ENCODE peak calls at places on chromosomes 3 and 15, in nine cellular contexts. One of them, this sample, is unnamed.

GRCh38 chr3:134066539-134067310 is 37.0 kb upstream of the SLCO2A1 start:
- DNase-seq in GM12878: no peak
- DNase-seq in breast epithelium: peak
- DNase-seq in sigmoid colon: no peak
- DNase-seq in HCT116: no peak
- DNase-seq in H1: peak
- DNase-seq in endothelial cell of umbilical vein: peak
- DNase-seq in prostate gland: no peak
- DNase-seq in upper lobe of left lung: peak
- DNase-seq in this sample: peak

GRCh38 chr3:134294302-134294925 is 43.8 kb upstream of the RYK start:
- DNase-seq in GM12878: peak
- DNase-seq in breast epithelium: no peak
- DNase-seq in sigmoid colon: no peak
- DNase-seq in HCT116: no peak
- DNase-seq in H1: peak
- DNase-seq in endothelial cell of umbilical vein: no peak
- DNase-seq in prostate gland: no peak
- DNase-seq in upper lobe of left lung: no peak
- DNase-seq in this sample: no peak

GRCh38 chr15:98651581-98652220 is 3.4 kb downstream of the IGF1R start:
- DNase-seq in GM12878: no peak
- DNase-seq in breast epithelium: no peak
- DNase-seq in sigmoid colon: no peak
- DNase-seq in HCT116: no peak
- DNase-seq in H1: no peak
- DNase-seq in endothelial cell of umbilical vein: peak
- DNase-seq in prostate gland: peak
- DNase-seq in upper lobe of left lung: no peak
- DNase-seq in this sample: no peak

GRCh38 chr3:101252897-101253296 is 67.5 kb downstream of the IMPG2 start:
- DNase-seq in GM12878: no peak
- DNase-seq in breast epithelium: no peak
- DNase-seq in sigmoid colon: no peak
- DNase-seq in HCT116: no peak
- DNase-seq in H1: no peak
- DNase-seq in endothelial cell of umbilical vein: no peak
- DNase-seq in prostate gland: no peak
- DNase-seq in upper lobe of left lung: no peak
- DNase-seq in this sample: no peak

GRCh38 chr15:97082835-97083234 is 752.3 kb downstream of the NR2F2 start:
- DNase-seq in GM12878: no peak
- DNase-seq in breast epithelium: no peak
- DNase-seq in sigmoid colon: no peak
- DNase-seq in HCT116: no peak
- DNase-seq in H1: no peak
- DNase-seq in endothelial cell of umbilical vein: no peak
- DNase-seq in prostate gland: no peak
- DNase-seq in upper lobe of left lung: no peak
- DNase-seq in this sample: no peak

GRCh38 chr3:183178833-183179549 is 16.5 kb upstream of the LAMP3 start:
- DNase-seq in GM12878: no peak
- DNase-seq in breast epithelium: no peak
- DNase-seq in sigmoid colon: no peak
- DNase-seq in HCT116: no peak
- DNase-seq in H1: peak
- DNase-seq in endothelial cell of umbilical vein: peak
- DNase-seq in prostate gland: peak
- DNase-seq in upper lobe of left lung: peak
- DNase-seq in this sample: no peak

GRCh38 chr3:193971268-193971751 is 164.6 kb upstream of the HES1 start:
- DNase-seq in GM12878: peak
- DNase-seq in breast epithelium: no peak
- DNase-seq in sigmoid colon: no peak
- DNase-seq in HCT116: no peak
- DNase-seq in H1: no peak
- DNase-seq in endothelial cell of umbilical vein: no peak
- DNase-seq in prostate gland: peak
- DNase-seq in upper lobe of left lung: peak
- DNase-seq in this sample: no peak

GRCh38 chr3:194575484-194576210 is 57.6 kb downstream of the TMEM44 start:
- DNase-seq in GM12878: no peak
- DNase-seq in breast epithelium: no peak
- DNase-seq in sigmoid colon: peak
- DNase-seq in HCT116: no peak
- DNase-seq in H1: peak
- DNase-seq in endothelial cell of umbilical vein: no peak
- DNase-seq in prostate gland: no peak
- DNase-seq in upper lobe of left lung: peak
- DNase-seq in this sample: no peak

GRCh38 chr3:188152660-188153497 is 1.1 kb upstream of the LPP start:
- DNase-seq in GM12878: no peak
- DNase-seq in breast epithelium: peak
- DNase-seq in sigmoid colon: peak
- DNase-seq in HCT116: no peak
- DNase-seq in H1: peak
- DNase-seq in endothelial cell of umbilical vein: no peak
- DNase-seq in prostate gland: peak
- DNase-seq in upper lobe of left lung: peak
- DNase-seq in this sample: no peak

GRCh38 chr15:88859550-88859949 is 35.8 kb downstream of the HAPLN3 start:
- DNase-seq in GM12878: no peak
- DNase-seq in breast epithelium: no peak
- DNase-seq in sigmoid colon: no peak
- DNase-seq in HCT116: no peak
- DNase-seq in H1: no peak
- DNase-seq in endothelial cell of umbilical vein: no peak
- DNase-seq in prostate gland: no peak
- DNase-seq in upper lobe of left lung: no peak
- DNase-seq in this sample: no peak

GRCh38 chr3:30044515-30044914 is 561.9 kb upstream of the TGFBR2 start:
- DNase-seq in GM12878: no peak
- DNase-seq in breast epithelium: no peak
- DNase-seq in sigmoid colon: no peak
- DNase-seq in HCT116: no peak
- DNase-seq in H1: no peak
- DNase-seq in endothelial cell of umbilical vein: no peak
- DNase-seq in prostate gland: no peak
- DNase-seq in upper lobe of left lung: no peak
- DNase-seq in this sample: no peak
- TF ChIP-seq POLR2AphosphoS5 in GM12878: no peak
- TF ChIP-seq POLR2AphosphoS5 in breast epithelium: no peak
- TF ChIP-seq POLR2AphosphoS5 in sigmoid colon: no peak
- TF ChIP-seq POLR2AphosphoS5 in HCT116: no peak
- TF ChIP-seq POLR2AphosphoS5 in H1: no peak
- TF ChIP-seq POLR2AphosphoS5 in endothelial cell of umbilical vein: no peak
- TF ChIP-seq POLR2AphosphoS5 in prostate gland: no peak
- TF ChIP-seq POLR2AphosphoS5 in upper lobe of left lung: no peak
- TF ChIP-seq POLR2AphosphoS5 in this sample: no peak

DNA sequence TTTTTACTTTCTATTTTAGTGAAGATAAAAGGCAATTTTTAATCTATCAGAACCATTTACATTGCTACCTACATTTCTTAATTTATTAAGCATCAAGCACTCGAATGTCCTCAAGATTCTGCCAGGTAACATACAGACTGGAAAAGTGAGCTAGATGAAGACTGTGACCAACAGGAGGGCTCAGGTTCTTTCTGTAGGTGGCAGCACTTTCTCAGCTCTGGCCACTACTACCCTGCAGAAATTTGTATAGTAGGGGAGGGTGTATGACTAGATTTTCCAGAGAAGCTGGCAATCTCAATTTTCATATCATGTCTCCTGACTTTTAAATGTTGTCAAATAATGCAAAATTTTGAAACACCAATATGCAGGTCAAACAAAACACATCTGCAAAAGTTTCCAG is 165.0 kb upstream of the SUCLG2 start:
- DNase-seq in GM12878: no peak
- DNase-seq in breast epithelium: no peak
- DNase-seq in sigmoid colon: no peak
- DNase-seq in HCT116: no peak
- DNase-seq in H1: no peak
- DNase-seq in endothelial cell of umbilical vein: no peak
- DNase-seq in prostate gland: no peak
- DNase-seq in upper lobe of left lung: no peak
- DNase-seq in this sample: no peak
- TF ChIP-seq CTCF in GM12878: peak
- TF ChIP-seq CTCF in breast epithelium: no peak
- TF ChIP-seq CTCF in sigmoid colon: no peak
- TF ChIP-seq CTCF in HCT116: peak
- TF ChIP-seq CTCF in H1: peak
- TF ChIP-seq CTCF in endothelial cell of umbilical vein: no peak
- TF ChIP-seq CTCF in prostate gland: no peak
- TF ChIP-seq CTCF in upper lobe of left lung: no peak
- TF ChIP-seq CTCF in this sample: no peak

GRCh38 chr3:195884691-195885035 is 23.7 kb downstream of the TNK2 start:
- DNase-seq in GM12878: no peak
- DNase-seq in breast epithelium: no peak
- DNase-seq in sigmoid colon: peak
- DNase-seq in HCT116: no peak
- DNase-seq in H1: no peak
- DNase-seq in endothelial cell of umbilical vein: no peak
- DNase-seq in prostate gland: no peak
- DNase-seq in upper lobe of left lung: no peak
- DNase-seq in this sample: no peak

GRCh38 chr3:195888311-195888761 is 20.0 kb downstream of the TNK2 start:
- DNase-seq in GM12878: no peak
- DNase-seq in breast epithelium: no peak
- DNase-seq in sigmoid colon: no peak
- DNase-seq in HCT116: no peak
- DNase-seq in H1: no peak
- DNase-seq in endothelial cell of umbilical vein: no peak
- DNase-seq in prostate gland: no peak
- DNase-seq in upper lobe of left lung: no peak
- DNase-seq in this sample: no peak

GRCh38 chr3:195887670-195888069 is 20.7 kb downstream of the TNK2 start:
- DNase-seq in GM12878: no peak
- DNase-seq in breast epithelium: no peak
- DNase-seq in sigmoid colon: no peak
- DNase-seq in HCT116: no peak
- DNase-seq in H1: no peak
- DNase-seq in endothelial cell of umbilical vein: no peak
- DNase-seq in prostate gland: no peak
- DNase-seq in upper lobe of left lung: no peak
- DNase-seq in this sample: no peak

GRCh38 chr3:195885036-195885871 is 23.1 kb downstream of the TNK2 start:
- DNase-seq in GM12878: no peak
- DNase-seq in breast epithelium: no peak
- DNase-seq in sigmoid colon: peak
- DNase-seq in HCT116: no peak
- DNase-seq in H1: no peak
- DNase-seq in endothelial cell of umbilical vein: no peak
- DNase-seq in prostate gland: no peak
- DNase-seq in upper lobe of left lung: no peak
- DNase-seq in this sample: no peak

DNA sequence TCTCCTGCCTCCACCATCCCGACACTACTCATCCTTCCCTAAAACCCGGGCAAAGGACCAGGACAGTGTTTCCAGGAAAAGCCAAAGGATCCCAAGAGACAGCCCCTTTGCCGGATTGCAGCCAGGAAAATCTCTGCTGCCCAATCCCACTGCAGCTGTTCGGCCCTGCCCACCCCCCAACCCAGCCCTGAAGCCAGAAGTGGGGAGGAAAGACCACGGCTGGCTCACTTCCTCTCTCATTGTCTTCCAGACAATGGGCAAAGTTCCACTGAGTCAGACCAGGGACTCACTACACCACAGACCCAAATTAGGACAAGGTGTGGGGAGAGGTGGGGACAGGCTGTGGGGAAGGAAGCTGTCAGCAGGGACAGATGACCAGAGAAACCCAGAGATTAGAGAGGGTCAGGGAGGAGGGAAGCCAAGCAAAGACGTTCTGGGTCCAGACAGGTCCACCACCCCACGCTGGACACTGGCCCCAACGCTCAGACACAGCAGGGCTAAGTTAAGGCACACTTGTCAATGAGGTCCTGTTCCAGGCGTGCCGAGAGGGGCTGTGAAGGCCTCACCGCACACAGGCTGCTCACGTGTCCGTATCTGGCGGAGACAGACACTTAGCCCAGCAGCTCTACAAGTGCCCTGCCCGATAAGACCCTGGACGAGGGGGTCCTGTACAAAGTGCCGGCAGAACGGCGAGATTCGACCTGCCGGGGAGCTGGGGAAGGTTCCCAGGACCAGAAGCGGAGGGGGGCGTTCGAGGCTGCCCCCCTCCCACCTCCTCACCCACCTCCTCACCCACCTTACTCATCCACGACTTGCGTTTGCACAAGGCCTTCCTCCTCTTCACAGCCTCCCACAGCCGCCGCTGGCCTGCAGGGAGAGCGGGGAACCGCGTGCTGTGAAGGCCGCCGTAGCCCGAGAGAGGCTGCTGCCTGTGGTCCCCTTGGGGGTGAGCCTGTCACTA is 21.9 kb downstream of the TNK2 start:
- DNase-seq in GM12878: no peak
- DNase-seq in breast epithelium: no peak
- DNase-seq in sigmoid colon: peak
- DNase-seq in HCT116: no peak
- DNase-seq in H1: no peak
- DNase-seq in endothelial cell of umbilical vein: peak
- DNase-seq in prostate gland: no peak
- DNase-seq in upper lobe of left lung: no peak
- DNase-seq in this sample: no peak
- TF ChIP-seq POLR2AphosphoS5 in GM12878: no peak
- TF ChIP-seq POLR2AphosphoS5 in breast epithelium: no peak
- TF ChIP-seq POLR2AphosphoS5 in sigmoid colon: no peak
- TF ChIP-seq POLR2AphosphoS5 in HCT116: no peak
- TF ChIP-seq POLR2AphosphoS5 in H1: no peak
- TF ChIP-seq POLR2AphosphoS5 in endothelial cell of umbilical vein: peak
- TF ChIP-seq POLR2AphosphoS5 in prostate gland: no peak
- TF ChIP-seq POLR2AphosphoS5 in upper lobe of left lung: peak
- TF ChIP-seq POLR2AphosphoS5 in this sample: no peak

GRCh38 chr3:55818485-55818884 is 331.4 kb upstream of the WNT5A start:
- DNase-seq in GM12878: no peak
- DNase-seq in breast epithelium: no peak
- DNase-seq in sigmoid colon: no peak
- DNase-seq in HCT116: no peak
- DNase-seq in H1: no peak
- DNase-seq in endothelial cell of umbilical vein: peak
- DNase-seq in prostate gland: no peak
- DNase-seq in upper lobe of left lung: no peak
- DNase-seq in this sample: no peak
- TF ChIP-seq CTCF in GM12878: no peak
- TF ChIP-seq CTCF in breast epithelium: no peak
- TF ChIP-seq CTCF in sigmoid colon: no peak
- TF ChIP-seq CTCF in HCT116: no peak
- TF ChIP-seq CTCF in H1: peak
- TF ChIP-seq CTCF in endothelial cell of umbilical vein: no peak
- TF ChIP-seq CTCF in prostate gland: no peak
- TF ChIP-seq CTCF in upper lobe of left lung: no peak
- TF ChIP-seq CTCF in this sample: no peak